ENCODE peak calls at places on chromosomes 3 and 15, in five cellular contexts. V is HCT116, S is HepG2, X is SK-N-SH, A is H1. H is an unnamed sample.

GRCh38 chr15:66901336-66902100 is 163.9 kb upstream of the SMAD3 start:
- DNase-seq in V (no peak), S (no peak), A (no peak), X (no peak), H (no peak)

GRCh38 chr15:35874260-35874905 is 328.4 kb upstream of the DPH6 start:
- DNase-seq in S (no peak), X (no peak), A (no peak), V (peak), H (peak)

GRCh38 chr3:194577985-194578905 is 55.0 kb downstream of the TMEM44 start:
- DNase-seq in S (peak), A (no peak), X (no peak), V (peak), H (no peak)

GRCh38 chr3:186414735-186415419 is 52.8 kb upstream of the DGKG start:
- DNase-seq in X (no peak), V (no peak), A (peak), S (no peak), H (no peak)

GRCh38 chr3:106688463-106688862 is 688.8 kb upstream of the CCDC54 start:
- DNase-seq in V (no peak), S (peak), X (no peak), A (no peak), H (no peak)

GRCh38 chr15:86505951-86506350 is 426.3 kb downstream of the AGBL1 start:
- DNase-seq in X (no peak), V (no peak), S (no peak), A (no peak), H (no peak)

GRCh38 chr3:162117961-162118360 is 621.4 kb downstream of the OTOL1 start:
- DNase-seq in S (no peak), A (no peak), V (no peak), X (no peak), H (no peak)

GRCh38 chr3:49277357-49277723 is 308 bp upstream of the C3orf62 start:
- DNase-seq in X (no peak), A (no peak), V (no peak), S (no peak), H (no peak)

GRCh38 chr3:107198522-107199271 is 178.5 kb upstream of the CCDC54 start:
- DNase-seq in V (no peak), S (no peak), A (no peak), X (no peak), H (no peak)

GRCh38 chr15:77096131-77096530 is 25.2 kb upstream of the TSPAN3 start:
- DNase-seq in V (no peak), X (no peak), S (no peak), A (no peak), H (no peak)

GRCh38 chr3:24538891-24539290 is 44.2 kb upstream of the THRB start:
- DNase-seq in X (no peak), A (no peak), S (no peak), V (no peak), H (no peak)

GRCh38 chr3:120561251-120562045 is 34.7 kb upstream of the NDUFB4 start:
- DNase-seq in X (peak), S (peak), A (peak), V (peak), H (no peak)

GRCh38 chr3:120560304-120561250 is 35.6 kb upstream of the NDUFB4 start:
- DNase-seq in V (no peak), S (no peak), X (no peak), A (no peak), H (no peak)

GRCh38 chr3:120557115-120557514 is 39.0 kb upstream of the NDUFB4 start:
- DNase-seq in A (no peak), S (no peak), V (no peak), X (no peak), H (no peak)

GRCh38 chr3:120558784-120559227 is 37.3 kb upstream of the NDUFB4 start:
- DNase-seq in V (peak), S (peak), X (peak), A (peak), H (peak)

GRCh38 chr3:120559228-120560061 is 36.7 kb upstream of the NDUFB4 start:
- DNase-seq in A (peak), V (peak), S (peak), X (no peak), H (no peak)
- TF ChIP-seq JUND in A (no peak), V (peak), S (no peak), X (peak), H (no peak)

DNA sequence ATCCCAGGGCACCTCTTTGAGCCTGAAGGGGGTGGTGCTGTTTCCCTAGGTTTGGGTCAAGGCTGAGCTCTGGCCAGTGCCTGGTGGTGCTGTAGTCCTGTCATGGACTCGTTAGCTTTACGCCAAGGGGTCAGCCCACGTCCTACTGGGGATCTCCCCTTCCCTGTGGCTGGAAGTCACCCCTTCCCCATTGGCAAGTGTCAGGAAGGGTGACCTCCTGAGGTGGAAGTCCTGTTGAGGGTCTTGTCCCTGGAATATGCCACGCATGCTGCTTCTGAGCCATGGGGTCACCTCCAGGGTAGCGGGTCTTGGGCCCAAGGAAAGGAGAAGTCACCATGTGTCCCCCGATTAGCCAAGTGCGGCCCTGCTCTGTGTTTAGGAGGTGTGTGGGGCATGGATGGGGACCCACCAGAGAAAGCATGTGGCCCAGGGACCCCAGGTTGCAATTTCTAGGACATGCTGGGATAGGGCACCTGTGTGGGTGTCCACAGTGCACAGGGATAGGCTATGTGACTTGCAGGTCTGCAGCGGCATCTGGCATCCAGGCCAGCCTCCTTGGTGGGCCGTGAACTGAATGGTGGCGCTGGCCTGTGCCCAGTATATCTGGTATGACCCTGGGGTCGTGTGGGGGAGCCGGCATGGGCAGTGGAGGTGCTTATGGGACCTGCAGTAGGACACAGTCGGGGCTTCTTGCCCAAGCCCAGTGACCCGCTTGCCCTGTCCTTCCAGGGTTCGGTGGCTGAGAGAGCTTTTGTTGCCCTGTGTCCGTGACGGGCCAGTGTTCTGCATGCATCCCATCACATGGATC is 226.7 kb downstream of the SNRPN start:
- DNase-seq in S (no peak), A (no peak), V (no peak), X (no peak), H (no peak)
- TF ChIP-seq JUND in S (no peak), A (no peak), V (no peak), X (no peak), H (no peak)

GRCh38 chr15:33068007-33068441 is 126.5 kb downstream of the FMN1 start:
- DNase-seq in A (no peak), S (peak), X (peak), V (no peak), H (peak)
- TF ChIP-seq JUND in A (no peak), S (no peak), X (no peak), V (no peak), H (peak)

GRCh38 chr15:28019594-28020320 is 79.4 kb downstream of the OCA2 start:
- DNase-seq in V (no peak), X (peak), A (no peak), S (no peak), H (no peak)

GRCh38 chr15:28014623-28015200 is 84.4 kb downstream of the OCA2 start:
- DNase-seq in X (no peak), S (no peak), A (no peak), V (no peak), H (no peak)

GRCh38 chr15:28018291-28019044 is 80.6 kb downstream of the OCA2 start:
- DNase-seq in V (no peak), A (no peak), S (no peak), X (no peak), H (no peak)

GRCh38 chr15:28015855-28016254 is 83.3 kb downstream of the OCA2 start:
- DNase-seq in S (no peak), V (no peak), A (no peak), X (no peak), H (no peak)

GRCh38 chr15:28017423-28017924 is 81.6 kb downstream of the OCA2 start:
- DNase-seq in V (no peak), X (peak), S (peak), A (no peak), H (peak)
- TF ChIP-seq JUND in V (no peak), X (no peak), S (no peak), A (no peak), H (no peak)